ENCODE peak calls at places on chromosomes 7 and 10, in nine cellular contexts. One of them, this sample, is unnamed.

GRCh38 chr10:74097776-74098175 is 52.9 kb downstream of the AP3M1 start:
- DNase-seq in T-cell: no peak
- DNase-seq in mammary epithelial cell: no peak
- DNase-seq in EL: no peak
- DNase-seq in fibroblast of the conjunctiva: no peak
- DNase-seq in activated naive CD4-positive, alpha-beta T cell treated with anti-CD3 and anti-CD28 coated beads for 36 hours: no peak
- DNase-seq in nucleus accumbens: no peak
- DNase-seq in C1 segment of cervical spinal cord: no peak
- DNase-seq in sigmoid colon: no peak
- DNase-seq in this sample: no peak

GRCh38 chr10:61900829-61901783 is at the start of gene ARID5B:
- DNase-seq in mammary epithelial cell: peak; percentile 77
- DNase-seq in sigmoid colon: no peak
- DNase-seq in fibroblast of the conjunctiva: peak; percentile 46
- DNase-seq in EL: peak; percentile 77
- DNase-seq in T-cell: peak; percentile 44
- DNase-seq in nucleus accumbens: no peak
- DNase-seq in C1 segment of cervical spinal cord: peak; percentile 42
- DNase-seq in activated naive CD4-positive, alpha-beta T cell treated with anti-CD3 and anti-CD28 coated beads for 36 hours: peak; percentile 68
- DNase-seq in this sample: no peak

GRCh38 chr7:20191044-20191867 is 25.9 kb downstream of the MACC1 start:
- DNase-seq in fibroblast of the conjunctiva: no peak
- DNase-seq in sigmoid colon: no peak
- DNase-seq in mammary epithelial cell: no peak
- DNase-seq in EL: no peak
- DNase-seq in T-cell: no peak
- DNase-seq in nucleus accumbens: no peak
- DNase-seq in C1 segment of cervical spinal cord: no peak
- DNase-seq in activated naive CD4-positive, alpha-beta T cell treated with anti-CD3 and anti-CD28 coated beads for 36 hours: no peak
- DNase-seq in this sample: no peak

GRCh38 chr10:84293574-84294016 is 34.8 kb upstream of the CCSER2 start:
- DNase-seq in T-cell: no peak
- DNase-seq in sigmoid colon: no peak
- DNase-seq in activated naive CD4-positive, alpha-beta T cell treated with anti-CD3 and anti-CD28 coated beads for 36 hours: peak; percentile 63
- DNase-seq in mammary epithelial cell: no peak
- DNase-seq in nucleus accumbens: no peak
- DNase-seq in fibroblast of the conjunctiva: no peak
- DNase-seq in C1 segment of cervical spinal cord: no peak
- DNase-seq in EL: no peak
- DNase-seq in this sample: peak; percentile 42

GRCh38 chr7:132735476-132735875 is 159.2 kb upstream of the PLXNA4 start:
- DNase-seq in mammary epithelial cell: no peak
- DNase-seq in EL: no peak
- DNase-seq in T-cell: no peak
- DNase-seq in sigmoid colon: no peak
- DNase-seq in C1 segment of cervical spinal cord: no peak
- DNase-seq in fibroblast of the conjunctiva: no peak
- DNase-seq in activated naive CD4-positive, alpha-beta T cell treated with anti-CD3 and anti-CD28 coated beads for 36 hours: no peak
- DNase-seq in nucleus accumbens: no peak
- DNase-seq in this sample: no peak

GRCh38 chr10:3856593-3856992 is 71.6 kb upstream of the KLF6 start:
- DNase-seq in T-cell: no peak
- DNase-seq in EL: no peak
- DNase-seq in C1 segment of cervical spinal cord: no peak
- DNase-seq in fibroblast of the conjunctiva: no peak
- DNase-seq in sigmoid colon: no peak
- DNase-seq in nucleus accumbens: no peak
- DNase-seq in mammary epithelial cell: no peak
- DNase-seq in activated naive CD4-positive, alpha-beta T cell treated with anti-CD3 and anti-CD28 coated beads for 36 hours: no peak
- DNase-seq in this sample: no peak

GRCh38 chr10:18875480-18875879 is 173.1 kb upstream of the MALRD1 start:
- DNase-seq in T-cell: no peak
- DNase-seq in activated naive CD4-positive, alpha-beta T cell treated with anti-CD3 and anti-CD28 coated beads for 36 hours: no peak
- DNase-seq in sigmoid colon: no peak
- DNase-seq in mammary epithelial cell: peak; percentile 7
- DNase-seq in C1 segment of cervical spinal cord: no peak
- DNase-seq in fibroblast of the conjunctiva: no peak
- DNase-seq in nucleus accumbens: no peak
- DNase-seq in EL: no peak
- DNase-seq in this sample: no peak

GRCh38 chr10:14784459-14785055 is 9.9 kb upstream of the FAM107B start:
- DNase-seq in fibroblast of the conjunctiva: no peak
- DNase-seq in nucleus accumbens: no peak
- DNase-seq in EL: no peak
- DNase-seq in C1 segment of cervical spinal cord: no peak
- DNase-seq in activated naive CD4-positive, alpha-beta T cell treated with anti-CD3 and anti-CD28 coated beads for 36 hours: no peak
- DNase-seq in mammary epithelial cell: no peak
- DNase-seq in T-cell: no peak
- DNase-seq in sigmoid colon: no peak
- DNase-seq in this sample: no peak

GRCh38 chr7:17696422-17696821 is 243.9 kb downstream of the SNX13 start:
- DNase-seq in sigmoid colon: peak; percentile 81
- DNase-seq in T-cell: no peak
- DNase-seq in EL: peak; percentile 82
- DNase-seq in C1 segment of cervical spinal cord: peak; percentile 17
- DNase-seq in mammary epithelial cell: peak; percentile 100
- DNase-seq in activated naive CD4-positive, alpha-beta T cell treated with anti-CD3 and anti-CD28 coated beads for 36 hours: no peak
- DNase-seq in nucleus accumbens: peak; percentile 6
- DNase-seq in fibroblast of the conjunctiva: peak; percentile 98
- DNase-seq in this sample: no peak